ENCODE peak calls at places on chromosomes 13 and 19, in five cellular contexts. F is CD8-positive, alpha-beta memory T cell; U is Peyer's patch; D is psoas muscle; T is left ventricle myocardium inferior. Y is an unnamed sample.
A peak's percentile ranks its signal among the peaks of the same experiment; 100 is the strongest.

GRCh38 chr13:62375653-62376052 is 960.0 kb upstream of the PCDH20 start:
- DNase-seq in U (no peak), D (no peak), T (no peak), F (no peak), Y (no peak)

GRCh38 chr13:26558074-26558805 is 757 bp downstream of the WASF3 start:
- DNase-seq in F (no peak), U (no peak), T (peak; percentile 27), D (peak; percentile 31), Y (no peak)

GRCh38 chr13:79867248-79867647 is 386.3 kb downstream of the NDFIP2 start:
- DNase-seq in U (no peak), F (no peak), D (no peak), T (no peak), Y (no peak)

GRCh38 chr19:30556230-30556711 is 184.1 kb downstream of the ZNF536 start:
- DNase-seq in U (peak; percentile 17), D (no peak), F (no peak), T (no peak), Y (no peak)

GRCh38 chr19:15249912-15250634 is 17.8 kb upstream of the EPHX3 start:
- DNase-seq in T (peak; percentile 65), F (no peak), U (no peak), D (peak; percentile 70), Y (no peak)

GRCh38 chr13:28121224-28121623 is 17.1 kb upstream of the PAN3 start:
- DNase-seq in T (no peak), U (no peak), D (no peak), F (no peak), Y (no peak)

GRCh38 chr13:102197193-102197592 is 204.7 kb downstream of the FGF14 start:
- DNase-seq in T (no peak), D (no peak), F (no peak), U (no peak), Y (no peak)

GRCh38 chr19:18733196-18733647 is 49.7 kb downstream of the CRTC1 start:
- DNase-seq in T (peak; percentile 58), U (no peak), D (peak; percentile 46), F (no peak), Y (no peak)

DNA sequence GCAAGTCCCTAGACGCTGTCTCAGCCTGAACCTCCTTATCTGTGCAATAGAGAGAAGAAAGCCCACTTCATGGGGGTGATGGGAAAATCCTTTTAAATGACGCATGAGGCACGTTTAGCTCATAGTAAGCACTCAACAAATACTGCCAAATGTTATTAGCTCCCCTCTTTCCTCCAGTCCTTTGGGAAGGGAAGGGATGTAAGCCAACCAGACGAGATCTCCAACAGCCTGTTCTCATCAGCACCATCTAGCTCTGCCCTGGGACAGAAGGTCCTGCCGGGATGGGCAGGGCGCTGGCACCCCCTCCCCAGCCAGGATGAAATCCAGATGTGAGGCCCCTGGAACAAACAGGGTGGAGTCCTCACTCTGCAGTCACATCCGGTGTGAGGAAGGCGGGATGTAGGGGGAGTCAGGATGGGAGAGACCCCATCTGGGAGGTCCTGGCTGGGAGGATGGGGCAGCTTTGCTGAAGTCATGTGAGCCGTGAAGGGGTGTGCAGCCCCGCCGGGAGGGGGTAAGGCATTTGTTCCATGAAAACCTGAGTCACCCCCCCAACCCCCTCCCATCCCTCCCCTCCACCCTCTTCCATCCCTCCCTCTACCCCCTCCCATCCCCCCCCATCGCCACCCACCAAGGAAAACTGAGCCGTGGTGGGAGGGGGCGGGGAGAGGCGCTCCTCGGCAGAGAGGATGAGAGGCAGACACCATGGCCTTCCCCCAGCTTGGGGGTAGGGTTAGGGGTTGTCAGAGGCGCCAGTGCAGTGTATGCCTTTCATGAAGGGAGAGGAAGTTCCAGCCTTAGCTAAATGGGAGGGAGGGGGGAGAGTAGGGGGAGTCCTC is 4.5 kb downstream of the S1PR2 start:
- DNase-seq in U (peak; percentile 74), D (peak; percentile 83), F (no peak), T (peak; percentile 83), Y (no peak)
- H3K27ac ChIP-seq in U (peak overlapping the region; percentile 66), D (no peak overlapping the region), F (no peak overlapping the region), T (peak overlapping the region; percentile 95), Y (no peak overlapping the region)

DNA sequence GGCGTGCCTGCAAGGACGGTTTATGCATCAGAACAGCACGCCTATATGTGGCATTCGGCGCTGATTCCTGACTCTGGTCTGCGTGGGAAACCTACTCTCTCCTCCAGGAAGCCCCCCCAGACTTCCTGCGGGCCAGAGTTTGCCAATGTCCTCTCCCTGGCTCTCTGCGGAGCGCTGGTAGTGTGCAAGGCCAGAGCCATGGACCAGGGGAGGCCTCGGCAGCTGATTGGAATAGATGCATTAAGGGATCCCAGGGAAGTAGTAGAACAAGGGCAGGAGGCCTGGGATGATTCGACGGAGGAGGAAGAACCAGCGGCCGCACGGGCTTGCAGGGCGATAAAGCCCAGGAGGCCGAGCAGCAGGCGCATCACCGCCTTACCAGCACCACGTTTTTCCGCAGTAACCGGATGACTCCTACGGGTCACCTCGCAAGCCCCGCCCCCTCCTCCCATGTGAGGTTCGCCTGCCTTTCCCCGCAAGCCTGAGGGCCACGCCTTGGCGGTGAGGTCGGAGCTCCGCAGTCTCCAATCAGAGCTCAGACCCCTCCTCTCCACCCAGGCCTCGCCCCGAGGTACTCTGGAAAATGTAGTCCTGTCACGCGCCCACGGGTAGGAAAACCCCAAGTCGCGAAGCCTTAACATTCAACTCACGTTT is 5.0 kb downstream of the CLEC11A start:
- DNase-seq in D (peak; percentile 74), F (no peak), T (peak; percentile 76), U (peak; percentile 69), Y (peak; percentile 75)
- H3K4me3 ChIP-seq in D (no peak overlapping the region), F (no peak overlapping the region), T (peak overlapping the region; percentile 16), U (no peak overlapping the region), Y (no peak overlapping the region)

DNA sequence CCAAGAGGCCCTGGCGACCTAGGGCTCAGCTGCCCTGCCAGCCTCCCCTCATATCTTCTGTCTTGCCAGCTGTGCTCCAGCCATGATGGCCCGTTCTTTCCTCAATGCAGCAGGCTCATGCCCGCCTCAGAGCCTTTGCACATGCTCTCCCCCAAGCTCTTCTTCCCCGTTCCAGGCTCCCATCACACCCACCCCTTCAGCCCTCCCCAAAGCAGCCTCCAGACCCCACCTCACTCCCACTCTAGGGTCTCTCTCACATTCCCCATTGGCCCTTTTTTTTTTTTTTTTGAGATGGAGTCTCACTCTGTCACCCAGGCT is 29.9 kb upstream of the ATP1A3 start:
- DNase-seq in F (no peak), D (no peak), U (no peak), T (no peak), Y (no peak)
- H3K27ac ChIP-seq in F (no peak overlapping the region), D (no peak overlapping the region), U (no peak overlapping the region), T (peak overlapping the region; percentile 84), Y (no peak overlapping the region)

GRCh38 chr13:95552208-95552538 is 347 bp upstream of the CLDN10 start:
- DNase-seq in T (no peak), U (no peak), F (no peak), D (no peak), Y (no peak)
- H3K4me3 ChIP-seq in T (peak overlapping the region; percentile 55), U (no peak overlapping the region), F (no peak overlapping the region), D (peak overlapping the region; percentile 44), Y (no peak overlapping the region)

DNA sequence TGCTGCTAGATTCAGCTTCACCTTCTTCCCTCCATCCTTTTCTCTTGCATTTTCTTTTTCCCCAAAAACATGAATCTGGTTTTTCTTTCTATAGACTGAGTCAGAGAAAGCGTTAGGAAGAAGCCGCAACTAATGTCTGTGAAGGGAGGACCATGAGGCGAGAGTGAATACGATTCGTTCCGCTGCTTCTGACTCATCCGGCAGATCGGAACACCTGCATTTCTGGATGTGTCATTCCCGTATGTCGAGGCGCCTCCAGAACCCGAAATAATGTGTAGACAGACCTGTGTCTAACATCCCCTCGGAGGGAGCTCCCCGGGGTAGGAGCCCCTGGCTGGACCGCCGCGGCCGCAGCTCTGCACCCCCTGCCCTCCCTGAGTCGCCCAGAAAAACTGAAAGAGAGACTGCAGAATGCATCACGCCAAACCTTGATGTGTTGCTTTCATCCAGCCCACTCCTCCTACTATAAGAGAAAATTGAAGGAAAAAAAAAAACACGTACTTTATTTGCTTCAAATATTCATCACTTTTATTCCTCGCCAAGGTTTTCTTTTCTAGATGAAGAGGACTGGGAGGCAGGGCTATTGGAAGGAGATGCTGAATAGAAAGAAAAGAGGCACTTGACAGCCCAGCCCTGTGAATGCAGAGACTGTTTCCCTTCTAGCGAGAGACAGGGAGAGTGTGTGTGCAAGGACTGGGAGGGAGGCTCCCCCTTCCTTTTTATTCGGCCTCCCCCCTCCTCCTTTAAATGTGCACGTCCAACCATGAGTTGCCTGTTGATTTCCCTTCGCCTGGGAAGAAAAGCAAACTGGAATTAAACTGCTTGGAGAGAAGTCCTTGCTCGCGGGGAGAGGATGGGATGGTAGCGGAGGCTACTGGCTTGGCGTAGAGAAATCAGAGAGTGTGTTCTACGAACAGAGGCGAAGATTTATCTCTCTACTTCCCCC is 610 bp upstream of the PCDH17 start:
- DNase-seq in U (no peak), T (no peak), D (no peak), F (no peak), Y (no peak)
- H3K27ac ChIP-seq in U (peak overlapping the region; percentile 38), T (peak overlapping the region; percentile 86), D (peak overlapping the region; percentile 34), F (no peak overlapping the region), Y (no peak overlapping the region)

DNA sequence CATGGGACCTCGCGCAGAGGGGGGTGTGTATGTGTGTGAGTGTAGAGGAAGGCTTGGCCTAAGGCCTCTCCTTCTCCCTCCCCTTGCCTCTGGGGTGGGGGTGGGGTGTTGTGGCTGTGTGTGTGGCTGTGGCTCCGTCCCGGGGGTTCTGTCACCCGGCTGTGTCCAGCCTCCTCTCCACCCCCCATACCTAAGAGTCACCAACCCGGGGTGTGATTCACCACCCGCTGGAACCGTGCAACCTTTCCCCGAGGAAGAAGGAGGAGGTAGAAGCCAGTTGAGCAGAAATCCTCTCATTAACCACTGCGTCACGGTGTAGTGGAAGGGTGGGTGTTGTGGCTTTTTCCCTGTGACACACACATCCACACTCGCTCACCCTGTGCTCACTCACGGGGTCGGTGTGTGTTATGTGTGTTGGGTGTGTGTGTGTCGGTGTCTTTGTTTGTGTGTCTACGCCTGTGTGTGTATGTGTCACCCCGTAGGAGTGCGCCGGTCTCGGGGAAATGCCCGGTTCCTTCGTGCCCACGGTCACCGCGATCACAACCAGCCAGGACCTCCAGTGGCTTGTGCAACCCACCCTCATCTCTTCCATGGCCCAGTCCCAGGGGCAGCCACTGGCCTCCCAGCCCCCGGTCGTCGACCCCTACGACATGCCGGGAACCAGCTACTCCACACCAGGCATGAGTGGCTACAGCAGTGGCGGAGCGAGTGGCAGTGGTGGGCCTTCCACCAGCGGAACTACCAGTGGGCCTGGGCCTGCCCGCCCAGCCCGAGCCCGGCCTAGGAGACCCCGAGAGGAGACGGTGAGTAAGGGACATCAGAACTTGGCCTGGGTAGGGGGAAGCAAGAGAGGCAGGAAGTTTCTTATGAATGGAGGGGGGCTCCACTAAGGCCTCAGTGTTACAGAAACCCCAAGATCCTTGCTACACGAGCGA is 2.6 kb downstream of the FOSB start:
- DNase-seq in F (peak; percentile 69), U (no peak), D (peak; percentile 33), T (no peak), Y (no peak)
- H3K4me3 ChIP-seq in F (peak overlapping the region; percentile 96), U (peak overlapping the region; percentile 66), D (peak overlapping the region; percentile 86), T (peak overlapping the region; percentile 81), Y (peak overlapping the region; percentile 99)

DNA sequence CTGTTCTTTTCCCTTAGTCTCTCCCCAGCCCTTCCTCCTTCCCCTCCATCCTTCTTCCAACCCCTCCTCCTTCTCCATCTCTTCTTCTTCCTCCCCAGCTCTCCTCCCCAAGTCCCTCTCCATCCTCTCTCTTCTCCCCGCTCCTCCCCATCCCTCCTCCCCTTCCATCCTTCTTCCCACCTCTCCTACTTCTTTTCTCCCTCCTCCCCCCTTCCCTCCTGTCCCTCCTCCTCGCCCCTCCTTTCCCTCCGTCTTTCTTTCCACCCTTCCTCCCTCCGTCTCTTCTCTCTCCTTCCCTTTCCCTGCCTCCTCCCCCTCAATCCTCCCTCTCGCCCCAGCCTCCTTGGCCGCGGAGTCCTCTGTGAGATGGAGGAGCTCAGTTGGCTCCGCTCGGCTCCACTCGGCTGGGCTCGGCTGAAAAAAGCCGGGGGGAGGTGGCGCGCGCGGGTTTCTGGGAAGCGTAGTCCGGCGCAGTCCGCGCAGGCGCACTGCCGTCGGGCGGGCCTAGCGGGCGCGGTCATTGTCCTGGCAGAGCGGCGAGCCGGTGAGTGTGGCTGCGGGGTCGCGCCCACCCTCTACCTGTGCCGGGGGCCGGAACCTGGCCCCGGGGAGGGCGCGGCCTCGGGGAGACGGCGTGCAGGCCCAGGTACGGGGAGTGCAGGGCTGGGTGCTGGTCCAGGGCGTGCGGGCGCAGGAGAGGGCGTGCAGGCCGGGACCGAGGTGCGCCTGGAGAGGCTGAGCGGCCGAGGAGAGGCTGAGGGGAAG is at the start of gene ZNF71:
- DNase-seq in U (peak; percentile 94), F (peak; percentile 79), D (peak; percentile 91), T (peak; percentile 92), Y (peak; percentile 81)
- H3K27ac ChIP-seq in U (peak within 1 kb of the TSS; percentile 70), F (peak within 1 kb of the TSS; percentile 36), D (peak within 1 kb of the TSS; percentile 58), T (peak within 1 kb of the TSS; percentile 85), Y (peak within 1 kb of the TSS; percentile 71)